ENCODE peak calls at places on chromosomes 16 and 17, in ten cellular contexts. E is small intestine; G is effector memory CD4-positive, alpha-beta T cell; W is PC-9; O is left ventricle myocardium inferior; Y is thyroid gland; R is HL-60; M is CD4-positive, CD25-positive, alpha-beta regulatory T cell; H is CD4-positive, alpha-beta T cell; S is naive thymus-derived CD4-positive, alpha-beta T cell. F is an unnamed sample.

GRCh38 chr16:23858496-23859062 is 22.8 kb downstream of the PRKCB start:
- DNase-seq in E (no peak), G (no peak), W (no peak), O (no peak), Y (no peak), R (no peak), M (no peak), H (no peak), S (no peak), F (no peak)

GRCh38 chr17:39754958-39755549 is 17.3 kb downstream of the GRB7 start:
- DNase-seq in E (no peak), G (no peak), W (no peak), O (no peak), Y (peak), R (no peak), M (no peak), H (no peak), S (no peak), F (no peak)

GRCh38 chr17:63995626-63996025 is 2.5 kb upstream of the PRR29 start:
- DNase-seq in E (no peak), G (no peak), W (no peak), O (peak), Y (no peak), R (no peak), M (no peak), H (no peak), S (no peak), F (no peak)

GRCh38 chr16:629289-630023 is 1.3 kb upstream of the WFIKKN1 start:
- DNase-seq in E (no peak), G (no peak), W (no peak), O (no peak), Y (no peak), R (no peak), M (no peak), H (no peak), S (no peak), F (no peak)

GRCh38 chr17:27602721-27603445 is 28.1 kb upstream of the LGALS9 start:
- DNase-seq in E (peak), G (peak), W (peak), O (peak), Y (peak), R (peak), M (peak), H (peak), S (peak), F (peak)

GRCh38 chr17:2682304-2682938 is 29.1 kb downstream of the CLUH start:
- DNase-seq in E (no peak), G (no peak), W (no peak), O (no peak), Y (no peak), R (no peak), M (no peak), H (no peak), S (no peak), F (no peak)

GRCh38 chr17:21285164-21286065 is 904 bp downstream of the MAP2K3 start:
- DNase-seq in E (peak), G (no peak), W (no peak), O (no peak), Y (peak), R (no peak), M (no peak), H (no peak), S (no peak), F (no peak)

GRCh38 chr17:43434902-43435319 is 36.1 kb downstream of the ARL4D start:
- DNase-seq in E (no peak), G (no peak), W (no peak), O (no peak), Y (peak), R (no peak), M (no peak), H (no peak), S (no peak), F (no peak)

GRCh38 chr16:8391219-8391757 is 199.0 kb downstream of the TMEM114 start:
- DNase-seq in E (peak), G (no peak), W (no peak), O (no peak), Y (no peak), R (no peak), M (no peak), H (no peak), S (no peak), F (no peak)

GRCh38 chr17:49600949-49601348 is 25.3 kb downstream of the NXPH3 start:
- DNase-seq in E (no peak), G (no peak), W (no peak), O (no peak), Y (no peak), R (no peak), M (no peak), H (no peak), S (no peak), F (no peak)

GRCh38 chr17:49602783-49603182 is 27.1 kb downstream of the NXPH3 start:
- DNase-seq in E (no peak), G (no peak), W (no peak), O (no peak), Y (no peak), R (no peak), M (no peak), H (no peak), S (no peak), F (no peak)

GRCh38 chr17:49603238-49603637 is 27.6 kb downstream of the NXPH3 start:
- DNase-seq in E (no peak), G (no peak), W (no peak), O (no peak), Y (no peak), R (no peak), M (no peak), H (no peak), S (no peak), F (no peak)

GRCh38 chr17:49604314-49604869 is 28.7 kb downstream of the NXPH3 start:
- DNase-seq in E (no peak), G (no peak), W (no peak), O (no peak), Y (no peak), R (no peak), M (no peak), H (no peak), S (no peak), F (no peak)

GRCh38 chr17:49603720-49604119 is 28.0 kb downstream of the NXPH3 start:
- DNase-seq in E (no peak), G (no peak), W (no peak), O (no peak), Y (no peak), R (no peak), M (no peak), H (no peak), S (no peak), F (no peak)
- H3K27ac ChIP-seq in E (no peak), G (no peak), W (no peak), O (peak), Y (peak), R (no peak), M (no peak), H (no peak), S (no peak), F (no peak)

DNA sequence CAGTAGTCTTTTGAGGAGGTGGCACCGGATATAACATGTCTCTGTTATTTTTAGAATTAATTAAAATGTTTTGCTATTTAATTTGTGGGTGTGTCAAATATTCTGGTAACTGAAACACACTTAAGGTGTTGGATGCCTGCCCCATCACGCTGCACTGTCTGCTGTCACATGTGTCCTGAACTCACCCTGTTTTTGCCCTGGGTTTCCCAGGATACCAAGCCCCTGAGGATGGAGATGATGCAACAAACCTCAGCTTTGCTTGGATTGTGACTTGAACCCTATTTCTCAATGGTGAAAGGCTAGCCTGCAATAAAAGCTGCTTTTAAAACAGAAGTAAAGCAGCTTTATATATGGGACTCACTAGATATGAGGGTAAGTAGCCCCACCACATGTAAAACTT is 11.5 kb upstream of the DUSP14 start:
- DNase-seq in E (no peak), G (no peak), W (no peak), O (peak), Y (peak), R (no peak), M (no peak), H (no peak), S (no peak), F (no peak)
- H3K27ac ChIP-seq in E (no peak), G (no peak), W (peak), O (peak), Y (peak), R (no peak), M (no peak), H (no peak), S (no peak), F (peak)

DNA sequence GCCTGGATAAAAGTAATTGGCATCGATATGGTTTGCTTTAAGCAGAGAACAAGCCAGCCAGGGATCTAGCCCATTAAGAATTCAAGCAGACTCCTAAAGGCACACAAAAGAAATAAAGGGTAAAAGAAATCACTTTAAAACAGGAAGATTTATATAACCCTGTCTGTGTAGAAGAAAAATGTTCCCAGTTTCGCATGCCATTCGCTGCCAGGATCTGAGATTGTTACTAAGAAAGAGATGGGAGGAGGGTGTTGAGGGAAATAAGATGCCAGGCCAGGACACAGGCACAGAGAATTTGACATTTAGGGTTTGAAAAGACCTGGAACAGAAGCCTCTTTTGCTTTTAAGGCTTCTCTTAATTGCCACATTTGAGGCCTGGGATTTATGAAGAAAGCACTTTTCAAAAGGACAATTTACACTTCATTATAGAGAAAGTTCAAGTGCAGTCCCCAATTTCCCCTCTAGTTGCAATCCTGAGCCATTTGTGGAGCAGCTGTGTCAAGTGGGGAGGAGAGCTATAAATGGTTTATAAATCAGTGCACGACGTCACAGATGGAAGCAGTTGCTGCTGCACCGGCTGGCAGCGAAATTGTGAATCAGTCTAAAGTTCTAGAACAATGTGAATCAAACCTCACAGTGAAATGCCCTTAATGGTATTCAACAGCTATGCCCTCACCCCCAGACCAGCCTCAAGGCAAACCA is 26.4 kb upstream of the C16orf87 start:
- DNase-seq in E (peak), G (no peak), W (no peak), O (no peak), Y (peak), R (no peak), M (no peak), H (no peak), S (no peak), F (peak)
- H3K27ac ChIP-seq in E (no peak), G (no peak), W (no peak), O (no peak), Y (no peak), R (no peak), M (no peak), H (no peak), S (no peak), F (no peak)

GRCh38 chr16:85137323-85138072 is 25.2 kb upstream of the CIBAR2 start:
- DNase-seq in E (peak), G (no peak), W (peak), O (peak), Y (peak), R (no peak), M (no peak), H (no peak), S (no peak), F (peak)
- H3K27ac ChIP-seq in E (peak), G (no peak), W (no peak), O (peak), Y (peak), R (no peak), M (no peak), H (no peak), S (no peak), F (peak)

GRCh38 chr17:8250101-8250500 is 1.0 kb downstream of the PFAS start:
- DNase-seq in E (no peak), G (no peak), W (no peak), O (no peak), Y (no peak), R (no peak), M (no peak), H (no peak), S (no peak), F (no peak)
- H3K27ac ChIP-seq in E (no peak), G (no peak), W (peak), O (no peak), Y (no peak), R (peak), M (no peak), H (no peak), S (peak), F (no peak)

GRCh38 chr17:60145006-60145935 is 4.5 kb upstream of the CA4 start:
- DNase-seq in E (no peak), G (no peak), W (no peak), O (no peak), Y (no peak), R (no peak), M (no peak), H (no peak), S (no peak), F (no peak)
- H3K27ac ChIP-seq in E (no peak), G (no peak), W (no peak), O (peak), Y (no peak), R (no peak), M (no peak), H (no peak), S (no peak), F (no peak)

DNA sequence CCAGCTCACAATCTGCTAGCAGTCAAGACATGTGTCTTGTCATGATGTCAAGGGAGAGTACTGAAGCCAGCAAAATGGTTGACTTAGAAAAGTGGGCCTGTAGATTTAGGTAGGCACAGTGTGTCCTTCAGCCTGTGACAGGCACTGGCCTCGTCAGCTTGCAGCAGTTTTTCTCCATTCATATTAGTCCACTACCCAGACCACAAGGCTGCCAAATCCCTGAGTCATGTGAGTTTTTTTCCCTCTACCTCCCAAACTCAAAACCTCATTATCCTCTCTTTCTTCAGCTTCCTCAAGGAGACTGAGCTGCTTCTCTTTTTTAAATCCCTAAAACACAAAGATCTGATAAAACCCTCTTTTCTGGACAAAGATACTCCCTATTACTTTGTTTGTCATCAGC is 102.6 kb upstream of the HS3ST3A1 start:
- DNase-seq in E (no peak), G (no peak), W (no peak), O (no peak), Y (no peak), R (no peak), M (no peak), H (no peak), S (no peak), F (peak)
- H3K27ac ChIP-seq in E (no peak), G (no peak), W (no peak), O (no peak), Y (no peak), R (no peak), M (no peak), H (no peak), S (no peak), F (no peak)

GRCh38 chr16:58493756-58494431 is 6.0 kb upstream of the NDRG4 start:
- DNase-seq in E (no peak), G (no peak), W (no peak), O (no peak), Y (no peak), R (no peak), M (no peak), H (no peak), S (no peak), F (no peak)

GRCh38 chr16:58497468-58497867 is 2.5 kb upstream of the NDRG4 start:
- DNase-seq in E (no peak), G (no peak), W (no peak), O (no peak), Y (no peak), R (no peak), M (no peak), H (no peak), S (no peak), F (no peak)

GRCh38 chr16:58492735-58493134 is 7.2 kb upstream of the NDRG4 start:
- DNase-seq in E (no peak), G (no peak), W (no peak), O (no peak), Y (no peak), R (no peak), M (no peak), H (no peak), S (no peak), F (no peak)

GRCh38 chr16:58495861-58496331 is 4.0 kb upstream of the NDRG4 start:
- DNase-seq in E (no peak), G (no peak), W (no peak), O (no peak), Y (no peak), R (no peak), M (no peak), H (no peak), S (no peak), F (no peak)

GRCh38 chr16:58494981-58495860 is 4.7 kb upstream of the NDRG4 start:
- DNase-seq in E (peak), G (peak), W (peak), O (peak), Y (peak), R (peak), M (peak), H (peak), S (peak), F (peak)
- H3K27ac ChIP-seq in E (peak), G (no peak), W (no peak), O (peak), Y (no peak), R (no peak), M (no peak), H (no peak), S (no peak), F (no peak)

GRCh38 chr17:80832266-80832676 is 159.4 kb upstream of the CHMP6 start:
- DNase-seq in E (peak), G (no peak), W (no peak), O (no peak), Y (no peak), R (no peak), M (no peak), H (no peak), S (no peak), F (no peak)
- H3K27ac ChIP-seq in E (peak), G (peak), W (peak), O (peak), Y (peak), R (no peak), M (peak), H (peak), S (peak), F (peak)